ENCODE peak calls at places on chromosomes 12 and 14, in four cellular contexts. One of them, this sample, is unnamed.

GRCh38 chr12:45284096-45284901 is 68.4 kb downstream of the ANO6 start:
- DNase-seq in choroid plexus epithelial cell: peak; percentile 91
- DNase-seq in PC-3: peak; percentile 81
- DNase-seq in psoas muscle: no peak
- DNase-seq in this sample: peak; percentile 34

GRCh38 chr14:24135834-24136683 is at the start of gene PSME1:
- DNase-seq in PC-3: peak; percentile 90
- DNase-seq in choroid plexus epithelial cell: peak; percentile 90
- DNase-seq in psoas muscle: peak; percentile 97
- DNase-seq in this sample: peak; percentile 99

GRCh38 chr12:131852551-131853299 is 24.5 kb downstream of the MMP17 start:
- DNase-seq in choroid plexus epithelial cell: no peak
- DNase-seq in PC-3: no peak
- DNase-seq in psoas muscle: peak; percentile 28
- DNase-seq in this sample: peak; percentile 90

GRCh38 chr14:67269338-67270060 is 28.3 kb downstream of the PALS1 start:
- DNase-seq in choroid plexus epithelial cell: peak; percentile 90
- DNase-seq in PC-3: no peak
- DNase-seq in psoas muscle: no peak
- DNase-seq in this sample: peak; percentile 39

GRCh38 chr14:68526420-68527105 is 266.3 kb downstream of the ZFP36L1 start:
- DNase-seq in choroid plexus epithelial cell: no peak
- DNase-seq in psoas muscle: no peak
- DNase-seq in PC-3: peak; percentile 45
- DNase-seq in this sample: no peak

GRCh38 chr12:101322480-101322879 is 42.6 kb downstream of the UTP20 start:
- DNase-seq in choroid plexus epithelial cell: no peak
- DNase-seq in psoas muscle: no peak
- DNase-seq in PC-3: no peak
- DNase-seq in this sample: no peak

GRCh38 chr12:50314629-50315312 is 31.5 kb upstream of the LIMA1 start:
- DNase-seq in choroid plexus epithelial cell: peak; percentile 83
- DNase-seq in psoas muscle: no peak
- DNase-seq in PC-3: peak; percentile 61
- DNase-seq in this sample: peak; percentile 89

GRCh38 chr12:40474630-40475029 is 217.6 kb upstream of the CNTN1 start:
- DNase-seq in psoas muscle: no peak
- DNase-seq in choroid plexus epithelial cell: no peak
- DNase-seq in PC-3: no peak
- DNase-seq in this sample: no peak

GRCh38 chr14:47040490-47040889 is 388.9 kb upstream of the RPL10L start:
- DNase-seq in choroid plexus epithelial cell: peak; percentile 20
- DNase-seq in PC-3: peak; percentile 30
- DNase-seq in psoas muscle: no peak
- DNase-seq in this sample: no peak

GRCh38 chr12:4794503-4794902 is 74.3 kb downstream of the GALNT8 start:
- DNase-seq in PC-3: no peak
- DNase-seq in psoas muscle: no peak
- DNase-seq in choroid plexus epithelial cell: no peak
- DNase-seq in this sample: no peak

GRCh38 chr12:10554228-10554970 is 48.7 kb downstream of the EIF2S3B start:
- DNase-seq in PC-3: no peak
- DNase-seq in psoas muscle: no peak
- DNase-seq in choroid plexus epithelial cell: peak; percentile 11
- DNase-seq in this sample: no peak

GRCh38 chr12:81598205-81598604 is 160.9 kb downstream of the PPFIA2 start:
- DNase-seq in psoas muscle: no peak
- DNase-seq in choroid plexus epithelial cell: peak; percentile 2
- DNase-seq in PC-3: no peak
- DNase-seq in this sample: no peak

GRCh38 chr14:90603336-90603735 is 206.5 kb downstream of the CALM1 start:
- DNase-seq in psoas muscle: no peak
- DNase-seq in choroid plexus epithelial cell: no peak
- DNase-seq in PC-3: no peak
- DNase-seq in this sample: no peak

GRCh38 chr12:87678453-87678852 is 350.7 kb downstream of the C12orf50 start:
- DNase-seq in choroid plexus epithelial cell: peak; percentile 66
- DNase-seq in PC-3: peak; percentile 61
- DNase-seq in psoas muscle: no peak
- DNase-seq in this sample: no peak

GRCh38 chr12:69108024-69108423 is 131.3 kb upstream of the CPSF6 start:
- DNase-seq in psoas muscle: no peak
- DNase-seq in choroid plexus epithelial cell: peak; percentile 88
- DNase-seq in PC-3: peak; percentile 14
- DNase-seq in this sample: no peak

GRCh38 chr14:95474941-95475340 is 41.5 kb downstream of the SYNE3 start:
- DNase-seq in PC-3: no peak
- DNase-seq in choroid plexus epithelial cell: no peak
- DNase-seq in psoas muscle: peak; percentile 39
- DNase-seq in this sample: no peak

GRCh38 chr14:58104808-58105207 is 47.2 kb downstream of the ARMH4 start:
- DNase-seq in choroid plexus epithelial cell: peak; percentile 82
- DNase-seq in PC-3: peak; percentile 100
- DNase-seq in psoas muscle: no peak
- DNase-seq in this sample: peak; percentile 62

GRCh38 chr12:117674313-117674712 is 294.5 kb downstream of the KSR2 start:
- DNase-seq in psoas muscle: no peak
- DNase-seq in PC-3: peak; percentile 69
- DNase-seq in choroid plexus epithelial cell: no peak
- DNase-seq in this sample: no peak

GRCh38 chr12:24045816-24046257 is 96.4 kb upstream of the SOX5 start:
- DNase-seq in PC-3: no peak
- DNase-seq in choroid plexus epithelial cell: peak; percentile 93
- DNase-seq in psoas muscle: no peak
- DNase-seq in this sample: peak; percentile 31

GRCh38 chr12:43676183-43676813 is 82.3 kb downstream of the PUS7L start:
- DNase-seq in PC-3: peak; percentile 60
- DNase-seq in psoas muscle: no peak
- DNase-seq in choroid plexus epithelial cell: peak; percentile 42
- DNase-seq in this sample: no peak
- TF ChIP-seq CTCF in PC-3: peak; percentile 69
- TF ChIP-seq CTCF in psoas muscle: peak; percentile 12
- TF ChIP-seq CTCF in choroid plexus epithelial cell: peak; percentile 79
- TF ChIP-seq CTCF in this sample: peak; percentile 59

GRCh38 chr14:69547701-69548348 is 26.8 kb downstream of the CCDC177 start:
- DNase-seq in psoas muscle: no peak
- DNase-seq in choroid plexus epithelial cell: peak; percentile 26
- DNase-seq in PC-3: no peak
- DNase-seq in this sample: peak; percentile 88
- TF ChIP-seq CTCF in psoas muscle: peak; percentile 43
- TF ChIP-seq CTCF in choroid plexus epithelial cell: peak; percentile 64
- TF ChIP-seq CTCF in PC-3: peak; percentile 61
- TF ChIP-seq CTCF in this sample: peak; percentile 54

GRCh38 chr12:120755269-120755668 is 29.6 kb downstream of the ACADS start:
- DNase-seq in choroid plexus epithelial cell: no peak
- DNase-seq in PC-3: no peak
- DNase-seq in psoas muscle: no peak
- DNase-seq in this sample: no peak

GRCh38 chr12:120757949-120758348 is 32.3 kb downstream of the ACADS start:
- DNase-seq in psoas muscle: no peak
- DNase-seq in PC-3: no peak
- DNase-seq in choroid plexus epithelial cell: no peak
- DNase-seq in this sample: no peak

GRCh38 chr12:120757226-120757742 is 31.7 kb downstream of the ACADS start:
- DNase-seq in psoas muscle: no peak
- DNase-seq in choroid plexus epithelial cell: no peak
- DNase-seq in PC-3: no peak
- DNase-seq in this sample: no peak

GRCh38 chr12:120751389-120751788 is 25.8 kb downstream of the ACADS start:
- DNase-seq in psoas muscle: no peak
- DNase-seq in PC-3: peak; percentile 13
- DNase-seq in choroid plexus epithelial cell: no peak
- DNase-seq in this sample: no peak

DNA sequence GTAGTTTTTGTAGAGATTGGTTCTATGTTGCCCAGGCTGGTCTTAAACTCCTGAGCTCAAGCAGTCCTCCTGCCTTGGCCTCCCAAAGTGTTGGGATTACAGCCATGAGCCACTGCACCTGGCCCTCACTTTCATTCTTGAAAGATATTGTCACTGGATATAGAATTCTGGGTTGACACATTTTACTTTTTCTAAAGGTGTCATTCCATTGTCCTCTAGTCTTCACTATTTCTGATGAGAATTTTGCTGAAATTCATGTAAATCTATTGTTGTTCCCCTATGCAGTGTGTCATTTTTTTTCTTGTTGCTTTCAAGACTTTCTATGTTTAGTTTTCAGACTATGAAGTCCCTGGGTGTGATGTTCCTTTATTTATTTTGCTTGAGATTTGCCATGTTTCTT is 29.2 kb downstream of the ACADS start:
- DNase-seq in choroid plexus epithelial cell: no peak
- DNase-seq in psoas muscle: no peak
- DNase-seq in PC-3: no peak
- DNase-seq in this sample: no peak
- TF ChIP-seq CTCF in choroid plexus epithelial cell: no peak
- TF ChIP-seq CTCF in psoas muscle: no peak
- TF ChIP-seq CTCF in PC-3: no peak
- TF ChIP-seq CTCF in this sample: no peak

GRCh38 chr12:9227953-9228352 is 19.8 kb upstream of the PZP start:
- DNase-seq in PC-3: no peak
- DNase-seq in psoas muscle: no peak
- DNase-seq in choroid plexus epithelial cell: no peak
- DNase-seq in this sample: no peak
- TF ChIP-seq CTCF in PC-3: no peak
- TF ChIP-seq CTCF in psoas muscle: no peak
- TF ChIP-seq CTCF in choroid plexus epithelial cell: no peak
- TF ChIP-seq CTCF in this sample: no peak

This sample was measured in osteoblast.